ENCODE peak calls at places on chromosomes 3 and 15, in seven cellular contexts. N, G, F, J, I, W and P are unnamed samples. For H3K4me1, the result is how much of the 10 kb centered on the place peaks cover.

GRCh38 chr15:66927326-66928077 is 137.9 kb upstream of the SMAD3 start:
- DNase-seq in N (no peak), G (no peak), F (no peak), J (no peak), I (no peak), W (no peak), P (no peak)

GRCh38 chr3:172804323-172804722 is 53.8 kb downstream of the ECT2 start:
- DNase-seq in N (peak), G (no peak), F (no peak), J (no peak), I (no peak), W (no peak), P (no peak)

GRCh38 chr3:67979342-67979741 is 324.9 kb upstream of the SUCLG2 start:
- DNase-seq in N (no peak), G (no peak), F (no peak), J (no peak), I (no peak), W (no peak), P (no peak)

GRCh38 chr15:98884894-98885293 is 122.7 kb downstream of the PGPEP1L start:
- DNase-seq in N (no peak), G (no peak), F (no peak), J (no peak), I (no peak), W (no peak), P (no peak)

GRCh38 chr3:169774186-169774585 is 990 bp downstream of the MYNN start:
- DNase-seq in N (no peak), G (no peak), F (no peak), J (no peak), I (no peak), W (no peak), P (no peak)

GRCh38 chr15:98649996-98650870 is 1.9 kb downstream of the IGF1R start:
- DNase-seq in N (peak), G (peak), F (no peak), J (peak), I (peak), W (peak), P (peak)

GRCh38 chr3:57557088-57557537 is 1.0 kb downstream of the PDE12 start:
- DNase-seq in N (peak), G (no peak), F (no peak), J (peak), I (no peak), W (peak), P (no peak)

GRCh38 chr3:100416863-100417262 is 15.5 kb downstream of the LNP1 start:
- DNase-seq in N (no peak), G (no peak), F (no peak), J (no peak), I (no peak), W (no peak), P (no peak)

DNA sequence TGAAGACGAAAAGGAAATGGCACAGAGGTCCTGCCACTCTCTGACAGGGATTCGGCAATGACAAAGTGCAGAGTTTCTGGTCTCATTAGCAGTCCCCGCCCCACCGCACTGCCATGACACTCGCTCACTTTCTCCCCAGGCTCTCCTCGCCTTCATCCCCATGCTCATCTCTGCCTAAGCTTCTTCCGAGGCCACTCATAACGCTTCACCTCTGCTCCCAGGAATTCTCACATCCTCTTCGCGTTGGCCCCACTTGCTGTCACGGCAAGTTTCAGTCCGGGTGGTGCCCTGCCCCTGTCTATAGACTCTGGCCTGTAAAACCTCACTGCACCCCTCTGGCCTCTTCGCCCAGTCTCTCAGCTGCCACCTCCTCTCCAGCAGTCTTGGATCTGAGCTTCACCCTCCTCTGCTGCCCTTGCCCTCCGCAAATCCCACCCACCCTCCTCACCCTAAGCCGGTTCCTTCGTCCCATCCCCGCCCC is 654 bp downstream of the RUBCN start:
- DNase-seq in N (peak), G (no peak), F (no peak), J (no peak), I (peak), W (peak), P (no peak)
- H3K4me3 ChIP-seq in N (peak), G (peak), F (peak), J (peak), I (peak), W (peak), P (peak)

GRCh38 chr3:46729038-46729437 is 11.4 kb upstream of the PRSS50 start:
- DNase-seq in N (no peak), G (no peak), F (no peak), J (no peak), I (no peak), W (no peak), P (no peak)
- H3K4me1 ChIP-seq in N (under half), G (under half), F (under half), J (under half), I (under half), W (under half), P (under half)

DNA sequence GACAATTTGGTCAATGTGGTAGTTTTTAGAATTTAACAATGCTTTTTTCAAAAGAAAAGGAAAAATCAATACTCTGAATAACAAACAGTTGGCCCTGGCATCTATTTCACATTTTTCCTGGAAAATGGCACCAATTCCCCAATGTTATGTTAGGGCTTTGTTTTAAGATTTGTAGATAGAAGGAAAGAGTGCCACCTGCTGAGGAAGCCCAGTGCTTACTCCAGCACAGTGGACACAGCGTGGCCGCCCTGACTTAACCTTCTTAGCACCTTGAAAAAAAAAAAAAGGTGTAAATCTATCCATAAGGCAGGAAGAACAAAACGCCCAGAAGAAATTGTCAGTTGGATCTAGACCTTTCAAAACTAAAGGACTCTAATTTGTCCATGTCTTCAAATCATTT is 110.7 kb upstream of the CNTN4 start:
- DNase-seq in N (peak), G (no peak), F (no peak), J (no peak), I (no peak), W (no peak), P (no peak)
- TF ChIP-seq CTCF in N (no peak), G (no peak), F (no peak), J (no peak), I (no peak), W (no peak), P (no peak)

DNA sequence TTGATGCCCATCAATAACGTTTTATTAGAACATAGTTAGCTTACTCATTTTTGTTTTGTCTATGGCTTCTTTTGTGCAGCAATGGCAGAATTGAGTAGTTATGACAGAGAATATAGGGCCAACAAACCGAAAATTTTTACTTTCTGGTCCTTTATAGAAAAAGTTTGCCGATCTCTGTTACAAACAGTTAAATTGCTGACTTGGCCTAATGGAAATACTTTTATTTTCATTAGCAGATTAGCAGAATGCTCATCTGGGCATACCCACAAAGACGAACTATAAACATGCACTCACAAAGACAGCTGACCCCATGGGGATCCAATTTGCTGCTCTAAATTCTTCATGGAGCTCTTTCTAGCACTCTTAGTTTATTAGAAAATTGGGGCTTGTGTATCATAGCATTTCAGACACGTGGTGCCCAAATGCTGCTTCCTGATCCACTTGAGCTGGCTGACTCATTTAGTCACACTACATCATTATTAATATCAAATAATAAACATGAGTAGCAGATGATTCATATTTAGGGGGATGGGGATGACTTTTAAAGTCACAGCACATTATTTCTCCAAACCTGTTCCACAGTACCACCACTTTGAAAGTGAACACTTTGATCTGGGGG is 228.0 kb upstream of the FEZF2 start:
- DNase-seq in N (no peak), G (no peak), F (no peak), J (peak), I (no peak), W (no peak), P (no peak)
- H3K4me3 ChIP-seq in N (no peak), G (no peak), F (no peak), J (peak), I (no peak), W (no peak), P (no peak)

DNA sequence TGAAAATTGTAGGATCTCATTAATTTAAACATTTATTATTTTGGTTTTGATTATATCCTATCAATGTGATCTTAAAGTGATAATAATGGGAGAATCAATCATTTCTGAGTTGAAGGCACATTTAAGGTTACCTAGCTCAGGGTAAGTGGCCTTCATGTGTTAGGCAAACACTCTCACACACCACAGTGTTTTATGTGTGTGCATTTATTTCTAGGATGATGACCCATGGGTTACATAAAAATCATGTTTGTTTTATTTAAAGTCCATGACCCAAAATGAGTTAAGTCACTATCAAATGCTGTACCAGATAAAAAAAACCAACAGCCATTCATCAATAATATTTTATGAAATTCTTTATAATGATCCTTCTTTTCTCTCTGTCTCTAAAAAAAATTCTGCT is 520.8 kb downstream of the GRM7 start:
- DNase-seq in N (no peak), G (no peak), F (no peak), J (peak), I (no peak), W (no peak), P (no peak)
- H3K4me1 ChIP-seq in N (under half), G (under half), F (under half), J (under half), I (under half), W (under half), P (under half)

DNA sequence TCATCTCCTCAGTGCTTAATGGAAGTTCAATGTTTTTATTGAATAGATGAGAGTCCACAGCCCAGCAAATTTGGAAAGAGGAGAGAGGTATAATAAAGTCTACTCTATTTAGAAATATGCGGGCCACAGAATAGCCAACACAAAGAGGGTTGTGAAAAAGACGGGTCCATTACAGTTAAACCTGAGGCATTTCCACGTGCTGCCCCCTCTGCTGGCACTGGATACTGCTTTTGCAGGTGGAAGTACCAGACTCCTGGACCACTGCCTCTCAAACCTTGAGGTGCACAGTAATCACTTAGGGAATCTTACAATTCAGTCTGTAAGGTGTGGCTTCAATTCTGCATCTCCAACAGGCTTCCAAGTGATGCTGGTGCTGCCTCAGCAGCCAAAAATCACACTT is 3.0 kb upstream of the TFDP2 start:
- DNase-seq in N (peak), G (no peak), F (no peak), J (no peak), I (no peak), W (no peak), P (no peak)
- TF ChIP-seq CTCF in N (peak), G (no peak), F (no peak), J (no peak), I (no peak), W (no peak), P (no peak)

DNA sequence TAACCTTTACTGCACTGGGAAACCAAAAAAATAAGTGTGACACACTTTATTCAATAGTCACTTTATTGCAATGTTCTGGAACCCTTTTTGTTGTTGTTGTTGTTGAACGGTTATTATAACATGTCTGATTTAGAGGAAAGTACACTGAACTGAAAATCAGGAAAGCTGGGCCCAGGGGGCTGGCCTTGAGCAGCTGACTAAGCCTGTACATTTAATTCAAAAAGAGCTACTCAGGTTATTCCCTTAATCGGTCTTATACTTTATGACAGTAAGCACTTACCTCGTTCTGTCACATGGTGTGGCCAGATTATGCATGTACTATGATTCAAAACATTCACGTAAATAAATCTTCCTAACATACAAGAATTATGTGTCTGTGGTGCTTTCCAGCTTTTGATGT is 382.6 kb upstream of the TPRG1 start:
- DNase-seq in N (no peak), G (no peak), F (no peak), J (no peak), I (no peak), W (no peak), P (no peak)
- H3K4me3 ChIP-seq in N (no peak), G (no peak), F (no peak), J (no peak), I (no peak), W (no peak), P (no peak)

DNA sequence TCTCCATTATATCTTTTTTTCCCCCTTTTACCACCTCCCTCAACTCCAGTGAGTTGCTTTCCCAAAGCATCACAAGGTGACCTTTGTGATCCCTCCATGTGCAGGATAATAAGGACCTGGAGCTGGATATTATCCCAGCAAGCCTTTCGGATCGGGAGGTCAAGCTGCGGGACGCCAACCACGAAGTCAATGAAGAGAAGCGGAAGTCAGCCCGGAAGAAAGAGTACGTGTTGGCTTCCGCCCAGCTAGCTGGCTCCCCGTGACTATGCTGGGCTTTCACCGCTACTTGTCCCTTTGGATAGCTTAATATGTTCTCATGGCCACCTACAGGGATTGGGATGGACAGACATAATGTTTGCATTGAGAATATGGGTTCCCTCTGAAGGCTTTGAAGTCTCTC is 273.7 kb upstream of the UMPS start:
- DNase-seq in N (no peak), G (no peak), F (no peak), J (no peak), I (no peak), W (no peak), P (no peak)
- H3K4me1 ChIP-seq in N (under half), G (under half), F (under half), J (under half), I (under half), W (under half), P (under half)